ENCODE peak calls at places on chromosomes 12 and 14, in five cellular contexts. F, Z, X, S and H are unnamed samples.

GRCh38 chr14:69553221-69553620 is 21.4 kb downstream of the CCDC177 start:
- DNase-seq in F (no peak), Z (peak), X (peak), S (no peak), H (peak)

GRCh38 chr12:104478396-104479140 is 21.8 kb downstream of the CHST11 start:
- DNase-seq in F (no peak), Z (no peak), X (no peak), S (peak), H (no peak)

GRCh38 chr12:118044075-118044474 is 16.9 kb downstream of the WSB2 start:
- DNase-seq in F (no peak), Z (no peak), X (no peak), S (no peak), H (no peak)

GRCh38 chr12:107818984-107819383 is 44.5 kb downstream of the ASCL4 start:
- DNase-seq in F (no peak), Z (peak), X (peak), S (no peak), H (peak)

GRCh38 chr12:124916370-124917134 is 2.1 kb upstream of the UBC start:
- DNase-seq in F (no peak), Z (peak), X (peak), S (no peak), H (peak)

GRCh38 chr14:22555573-22556011 is 33.4 kb downstream of the DAD1 start:
- DNase-seq in F (no peak), Z (no peak), X (no peak), S (no peak), H (peak)

GRCh38 chr14:79724934-79725717 is 486.2 kb downstream of the DIO2 start:
- DNase-seq in F (no peak), Z (no peak), X (no peak), S (no peak), H (no peak)

GRCh38 chr14:50736932-50737419 is 68.9 kb upstream of the SAV1 start:
- DNase-seq in F (no peak), Z (no peak), X (no peak), S (no peak), H (no peak)

GRCh38 chr12:98533723-98534251 is 18.4 kb downstream of the TMPO start:
- DNase-seq in F (no peak), Z (peak), X (no peak), S (no peak), H (peak)

GRCh38 chr12:76591461-76591860 is 31.9 kb upstream of the OSBPL8 start:
- DNase-seq in F (no peak), Z (peak), X (no peak), S (no peak), H (peak)

GRCh38 chr12:104958946-104959841 is 1.1 kb upstream of the SLC41A2 start:
- DNase-seq in F (peak), Z (peak), X (peak), S (no peak), H (peak)

GRCh38 chr14:44453433-44454171 is 53.5 kb downstream of the FSCB start:
- DNase-seq in F (peak), Z (no peak), X (no peak), S (no peak), H (no peak)

GRCh38 chr12:55742719-55743130 is at the start of gene GDF11:
- DNase-seq in F (peak), Z (peak), X (peak), S (peak), H (peak)

GRCh38 chr14:100571837-100572236 is 15.4 kb downstream of the BEGAIN start:
- DNase-seq in F (no peak), Z (no peak), X (no peak), S (no peak), H (no peak)

GRCh38 chr12:67853204-67853603 is 136.0 kb upstream of the IFNG-AS1 start:
- DNase-seq in F (no peak), Z (peak), X (no peak), S (no peak), H (peak)

GRCh38 chr14:88614218-88614907 is 51.5 kb downstream of the ZC3H14 start:
- DNase-seq in F (no peak), Z (peak), X (peak), S (no peak), H (peak)

GRCh38 chr12:101823891-101824290 is 6.9 kb downstream of the GNPTAB start:
- DNase-seq in F (peak), Z (peak), X (peak), S (peak), H (no peak)

GRCh38 chr14:64828096-64828495 is 51.6 kb downstream of the SPTB start:
- DNase-seq in F (peak), Z (no peak), X (no peak), S (no peak), H (no peak)

GRCh38 chr12:21334771-21335325 is at the start of gene SLCO1A2:
- DNase-seq in F (no peak), Z (no peak), X (no peak), S (no peak), H (no peak)

GRCh38 chr14:103855734-103856095 is 8.3 kb upstream of the PPP1R13B start:
- DNase-seq in F (no peak), Z (no peak), X (no peak), S (no peak), H (no peak)

GRCh38 chr12:14955876-14956811 is 5.3 kb downstream of the ARHGDIB start:
- DNase-seq in F (no peak), Z (no peak), X (no peak), S (no peak), H (no peak)

GRCh38 chr12:1670244-1670814 is 20.5 kb upstream of the ADIPOR2 start:
- DNase-seq in F (no peak), Z (no peak), X (no peak), S (no peak), H (no peak)

GRCh38 chr12:25813843-25814242 is 144.6 kb upstream of the RASSF8 start:
- DNase-seq in F (no peak), Z (no peak), X (no peak), S (no peak), H (no peak)

GRCh38 chr12:45050331-45050750 is 558 bp downstream of the DBX2 start:
- DNase-seq in F (no peak), Z (no peak), X (no peak), S (no peak), H (no peak)

GRCh38 chr14:102314242-102315011 is 5.1 kb upstream of the ZNF839 start:
- DNase-seq in F (peak), Z (peak), X (peak), S (peak), H (peak)

GRCh38 chr12:97250483-97250882 is 212.1 kb upstream of the RMST start:
- DNase-seq in F (no peak), Z (no peak), X (no peak), S (no peak), H (no peak)

GRCh38 chr12:12333407-12333831 is 16.6 kb downstream of the MANSC1 start:
- DNase-seq in F (peak), Z (no peak), X (no peak), S (no peak), H (peak)

GRCh38 chr12:121792607-121793500 is 634 bp downstream of the RHOF start:
- DNase-seq in F (no peak), Z (no peak), X (no peak), S (peak), H (no peak)

GRCh38 chr12:64884728-64885127 is 60.3 kb downstream of the TBC1D30 start:
- DNase-seq in F (no peak), Z (no peak), X (no peak), S (no peak), H (no peak)

GRCh38 chr14:54001189-54001878 is 44.7 kb upstream of the BMP4 start:
- DNase-seq in F (no peak), Z (peak), X (no peak), S (no peak), H (no peak)

GRCh38 chr12:31362759-31363415 is 36.9 kb upstream of the SINHCAF start:
- DNase-seq in F (peak), Z (no peak), X (no peak), S (no peak), H (no peak)

GRCh38 chr12:57715786-57716185 is 21.9 kb downstream of the OS9 start:
- DNase-seq in F (no peak), Z (no peak), X (no peak), S (no peak), H (no peak)

GRCh38 chr14:79703209-79703608 is 508.1 kb downstream of the DIO2 start:
- DNase-seq in F (no peak), Z (no peak), X (no peak), S (no peak), H (no peak)